ENCODE peak calls at places on chromosomes 12 and 14, in five cellular contexts. K is H1, J is K562, W is IMR-90, S is HepG2. Z is an unnamed sample.

GRCh38 chr12:83123039-83123438 is 436.3 kb downstream of the TMTC2 start:
- DNase-seq in S (no peak), W (no peak), J (no peak), K (no peak), Z (no peak)

GRCh38 chr14:101068958-101069549 is 165.5 kb upstream of the RTL1 start:
- DNase-seq in K (peak; percentile 20), J (no peak), S (no peak), W (no peak), Z (no peak)

GRCh38 chr14:24384169-24384568 is 14.6 kb upstream of the NYNRIN start:
- DNase-seq in S (no peak), J (no peak), W (no peak), K (no peak), Z (no peak)

GRCh38 chr12:89648211-89648930 is 60.3 kb downstream of the ATP2B1 start:
- DNase-seq in J (peak; percentile 13), S (peak; percentile 56), K (peak; percentile 58), W (peak; percentile 35), Z (no peak)

GRCh38 chr12:115752913-115753726 is 524.4 kb downstream of the MED13L start:
- DNase-seq in W (peak; percentile 77), K (no peak), S (peak; percentile 58), J (peak; percentile 26), Z (peak; percentile 74)

GRCh38 chr14:31902002-31902401 is 175.1 kb upstream of the ARHGAP5 start:
- DNase-seq in J (peak; percentile 37), S (peak; percentile 66), W (no peak), K (no peak), Z (no peak)

GRCh38 chr12:65594373-65594772 is 229.9 kb upstream of the HMGA2 start:
- DNase-seq in W (no peak), K (no peak), J (no peak), S (no peak), Z (no peak)

GRCh38 chr14:61514006-61514830 is 181.1 kb upstream of the HIF1A start:
- DNase-seq in J (no peak), K (no peak), S (no peak), W (peak; percentile 37), Z (no peak)

GRCh38 chr12:42691991-42692557 is 102.5 kb upstream of the PRICKLE1 start:
- DNase-seq in J (no peak), W (no peak), K (no peak), S (peak; percentile 3), Z (peak; percentile 79)

GRCh38 chr12:17975239-17975638 is 114.8 kb downstream of the RERGL start:
- DNase-seq in W (no peak), K (no peak), J (no peak), S (no peak), Z (no peak)

GRCh38 chr12:54428050-54429013 is 9.3 kb upstream of the ITGA5 start:
- DNase-seq in W (peak; percentile 68), J (peak; percentile 41), K (no peak), S (no peak), Z (no peak)

GRCh38 chr14:100606687-100607610 is 19.7 kb upstream of the BEGAIN start:
- DNase-seq in S (no peak), W (no peak), K (no peak), J (no peak), Z (no peak)

GRCh38 chr12:110084314-110085015 is 36.1 kb upstream of the C12orf76 start:
- DNase-seq in S (no peak), J (no peak), K (no peak), W (no peak), Z (peak; percentile 44)

GRCh38 chr14:94548999-94549985 is 11.9 kb upstream of the SERPINA4 start:
- DNase-seq in S (peak; percentile 56), K (peak; percentile 98), W (peak; percentile 36), J (peak; percentile 64), Z (peak; percentile 44)

DNA sequence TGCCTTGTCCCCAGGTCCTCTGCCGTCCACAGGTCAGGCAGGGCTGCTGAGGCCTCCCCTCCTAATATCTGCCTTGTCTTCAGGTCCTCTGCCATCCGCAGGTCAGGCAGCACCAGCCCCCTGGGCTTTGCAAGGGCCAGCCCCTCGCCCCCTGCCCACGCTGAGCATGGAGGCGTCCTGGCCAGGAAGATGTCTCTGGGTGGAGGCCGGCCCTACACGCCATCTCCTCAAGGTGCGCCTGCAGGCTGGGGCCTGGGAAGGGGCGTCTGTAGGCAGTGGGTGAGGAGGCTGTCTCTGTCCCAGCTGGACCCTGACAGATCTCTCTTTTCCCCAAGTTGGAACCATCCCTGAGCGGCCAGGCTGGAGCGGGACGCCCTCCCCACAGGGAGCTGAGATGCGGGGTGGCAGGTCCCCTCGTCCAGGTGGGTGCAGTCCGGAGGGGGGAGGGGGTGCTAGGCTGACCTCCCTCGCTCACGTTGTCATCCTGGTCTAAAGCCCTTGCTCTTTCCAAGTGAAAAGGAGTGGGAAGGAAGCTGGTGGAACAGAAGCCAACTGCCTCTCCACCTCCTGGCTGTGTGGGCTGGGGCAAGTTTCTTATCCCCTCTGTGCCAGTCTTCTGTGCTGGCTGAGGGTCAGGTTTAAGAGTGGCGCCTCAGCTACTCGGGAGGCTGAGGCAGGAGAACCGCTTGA is 13.9 kb upstream of the PUS1 start:
- DNase-seq in K (no peak), S (no peak), J (no peak), W (no peak), Z (no peak)
- TF ChIP-seq MAFK in K (no peak), S (no peak), J (no peak), W (no peak), Z (no peak)

GRCh38 chr12:51403744-51404143 is 12.5 kb upstream of the GALNT6 start:
- DNase-seq in K (no peak), J (no peak), W (no peak), S (no peak), Z (no peak)

GRCh38 chr12:51403159-51403558 is 12.0 kb upstream of the GALNT6 start:
- DNase-seq in J (no peak), S (no peak), W (peak; percentile 36), K (no peak), Z (no peak)

GRCh38 chr12:51401020-51401419 is 9.8 kb upstream of the GALNT6 start:
- DNase-seq in K (no peak), S (no peak), J (no peak), W (no peak), Z (no peak)

GRCh38 chr12:51401486-51401885 is 10.3 kb upstream of the GALNT6 start:
- DNase-seq in S (no peak), J (no peak), W (no peak), K (no peak), Z (no peak)

DNA sequence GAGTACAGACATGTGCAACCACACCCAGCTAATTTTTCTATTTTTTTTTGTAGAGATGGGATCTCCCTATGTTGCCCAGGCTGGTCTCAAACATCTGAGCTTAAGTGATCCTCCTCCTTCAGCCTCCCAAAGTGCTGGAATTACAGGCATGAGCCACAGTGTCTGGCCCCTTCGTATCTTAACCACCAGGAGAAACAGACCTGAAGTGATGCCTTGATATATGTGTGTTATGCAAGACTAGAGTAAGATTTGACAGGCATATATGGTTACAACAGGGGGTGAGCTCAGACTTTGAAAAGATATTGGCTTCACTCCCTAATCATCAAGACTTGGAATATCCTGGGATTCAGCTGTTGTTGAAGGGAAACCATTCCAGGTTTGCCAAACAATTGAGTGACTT is 10.7 kb upstream of the GALNT6 start:
- DNase-seq in S (no peak), K (no peak), J (no peak), W (no peak), Z (no peak)
- TF ChIP-seq MAFK in S (no peak), K (no peak), J (no peak), W (no peak), Z (no peak)

DNA sequence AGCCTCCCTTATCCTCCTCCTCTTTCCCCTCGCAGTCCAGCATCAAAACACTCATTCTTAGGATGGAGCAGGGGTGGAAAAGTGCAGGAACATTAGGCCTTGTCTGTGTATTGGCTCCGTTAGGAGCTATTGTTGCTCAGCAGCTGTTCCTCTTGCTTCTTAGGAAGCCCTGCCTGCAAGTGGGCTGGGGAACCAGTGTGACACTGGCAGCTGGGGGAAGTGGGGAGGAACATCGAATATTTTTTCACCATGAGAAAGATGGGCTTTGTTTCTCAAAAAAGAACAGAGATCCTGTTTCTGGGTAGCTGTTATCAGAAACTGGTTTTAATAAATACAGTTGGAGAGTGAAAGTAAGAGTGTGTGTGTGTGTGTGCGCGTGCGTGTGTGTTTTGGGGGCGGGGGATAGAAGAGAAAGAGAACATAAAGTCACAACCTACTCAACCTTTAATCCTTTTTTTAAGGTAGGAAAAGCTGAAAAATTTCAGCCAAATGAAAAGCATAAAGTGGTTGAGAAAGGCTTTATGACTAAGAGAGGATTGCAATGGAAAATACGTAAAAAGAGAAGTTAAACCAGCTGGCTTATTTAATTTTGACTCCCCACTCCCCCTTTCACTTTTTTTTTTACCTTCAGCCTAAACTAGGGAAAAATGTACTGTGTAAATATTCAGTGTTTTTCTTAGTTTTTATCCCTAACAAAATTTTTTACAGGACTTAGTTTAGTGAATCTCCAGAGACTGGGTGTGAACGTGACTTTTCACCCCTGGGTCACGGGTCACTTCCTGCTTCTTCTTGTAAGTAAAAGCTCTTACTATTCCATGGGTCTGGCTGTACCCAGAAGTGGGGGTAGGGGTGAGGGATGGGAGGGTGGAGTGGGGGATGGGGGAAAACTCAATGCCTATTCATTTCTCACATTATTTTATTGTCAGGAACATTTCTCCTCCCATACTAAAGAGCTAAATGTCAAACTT is 197.1 kb upstream of the PLEKHG7 start:
- DNase-seq in W (peak; percentile 50), K (no peak), J (no peak), S (no peak), Z (no peak)
- TF ChIP-seq MAFK in W (no peak), K (no peak), J (no peak), S (no peak), Z (no peak)

GRCh38 chr12:107127482-107128185 is 34.3 kb upstream of the CRY1 start:
- DNase-seq in W (no peak), K (no peak), S (no peak), J (no peak), Z (no peak)
- TF ChIP-seq MAFK in W (no peak), K (no peak), S (no peak), J (no peak), Z (no peak)

GRCh38 chr14:28630100-28630499 is 136.5 kb upstream of the FOXG1 start:
- DNase-seq in W (no peak), K (no peak), S (no peak), J (no peak), Z (no peak)

GRCh38 chr14:28629328-28630004 is 137.1 kb upstream of the FOXG1 start:
- DNase-seq in J (no peak), K (no peak), W (no peak), S (no peak), Z (no peak)

GRCh38 chr14:28635387-28635786 is 131.2 kb upstream of the FOXG1 start:
- DNase-seq in S (peak; percentile 39), K (no peak), J (peak; percentile 11), W (peak; percentile 16), Z (peak; percentile 29)
- TF ChIP-seq MAFK in S (no peak), K (no peak), J (no peak), W (no peak), Z (no peak)

DNA sequence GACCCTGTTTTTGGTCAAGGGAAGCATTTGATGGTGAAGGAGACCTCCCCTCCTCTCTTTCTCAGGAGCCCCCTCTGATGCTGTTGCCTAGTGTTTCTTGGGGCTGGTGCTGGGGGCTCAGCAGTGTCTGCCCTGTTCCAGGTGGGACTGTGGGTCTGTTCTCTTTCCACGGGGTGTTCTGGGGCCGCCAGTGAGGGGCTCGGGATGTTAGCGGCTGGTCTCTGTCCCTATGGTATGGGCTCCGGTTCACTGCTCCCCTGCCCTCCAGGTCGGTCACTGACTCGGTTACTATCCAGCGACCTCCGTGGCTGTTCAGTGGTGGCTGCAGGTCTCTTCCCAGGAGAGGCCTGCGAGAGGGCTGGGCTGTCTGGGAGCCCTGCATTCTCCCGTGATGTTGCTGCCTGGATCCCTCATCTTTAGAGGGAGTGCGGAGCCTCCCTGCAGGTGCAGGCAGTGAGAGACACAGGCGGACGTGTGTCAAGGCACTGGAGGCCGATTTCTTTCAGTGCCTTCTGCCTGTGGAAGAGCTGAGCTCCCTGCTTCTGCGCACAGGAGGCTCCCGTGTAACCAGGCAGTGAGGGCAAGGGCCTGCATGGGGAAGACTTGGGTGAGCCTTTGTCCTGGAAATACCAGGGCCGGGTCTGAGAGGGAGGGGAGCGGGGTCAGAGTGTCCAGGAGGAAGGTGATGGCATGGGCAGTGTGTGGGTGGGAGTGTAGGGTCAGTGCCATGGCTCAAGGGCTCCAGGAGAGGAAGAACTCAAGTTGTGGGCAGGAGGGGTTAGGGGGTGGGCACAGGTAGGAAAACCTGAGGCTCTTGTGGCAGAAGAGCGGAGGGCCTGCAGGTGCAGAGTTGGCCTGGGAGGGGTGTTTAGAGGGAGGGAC is 362.6 kb downstream of the TMEM121 start:
- DNase-seq in S (no peak), J (no peak), W (no peak), K (no peak), Z (no peak)
- TF ChIP-seq MAFK in S (no peak), J (no peak), W (no peak), K (no peak), Z (no peak)

Z was measured in A549.